ENCODE peak calls at places on chromosomes 13 and 19, in six cellular contexts. D is SK-N-SH, K is A549, C is K562, S is HepG2, X is GM12878. F is an unnamed sample.

GRCh38 chr19:40512110-40512472 is 45.3 kb downstream of the SPTBN4 start:
- DNase-seq in D (no peak), K (no peak), C (no peak), S (no peak), X (no peak), F (no peak)

GRCh38 chr13:22196777-22197176 is 525.9 kb downstream of the FGF9 start:
- DNase-seq in D (no peak), K (no peak), C (no peak), S (no peak), X (no peak), F (no peak)

GRCh38 chr19:4390017-4390861 is 10.1 kb downstream of the SH3GL1 start:
- DNase-seq in D (no peak), K (no peak), C (no peak), S (no peak), X (no peak), F (peak)

GRCh38 chr13:48151766-48152165 is 56.9 kb upstream of the MED4 start:
- DNase-seq in D (no peak), K (no peak), C (no peak), S (no peak), X (no peak), F (no peak)

GRCh38 chr19:575527-576506 is 3.4 kb downstream of the BSG start:
- DNase-seq in D (peak), K (no peak), C (peak), S (no peak), X (no peak), F (peak)

GRCh38 chr13:88544836-88545235 is 873.7 kb downstream of the SLITRK5 start:
- DNase-seq in D (no peak), K (no peak), C (no peak), S (no peak), X (no peak), F (no peak)

GRCh38 chr19:4414144-4414799 is 11.8 kb downstream of the CHAF1A start:
- DNase-seq in D (no peak), K (no peak), C (no peak), S (no peak), X (no peak), F (peak)

GRCh38 chr19:46390866-46391265 is 22.5 kb downstream of the CCDC8 start:
- DNase-seq in D (no peak), K (no peak), C (no peak), S (no peak), X (no peak), F (no peak)

GRCh38 chr19:49713236-49713845 is 22.4 kb downstream of the CPT1C start:
- DNase-seq in D (no peak), K (no peak), C (no peak), S (no peak), X (no peak), F (no peak)

GRCh38 chr19:5988520-5989387 is 10.8 kb upstream of the RANBP3 start:
- DNase-seq in D (no peak), K (no peak), C (no peak), S (no peak), X (no peak), F (peak)

GRCh38 chr13:65505941-65506340 is 1724.2 kb downstream of the PCDH9 start:
- DNase-seq in D (no peak), K (no peak), C (no peak), S (no peak), X (no peak), F (no peak)

GRCh38 chr13:113151745-113152707 is 6.4 kb upstream of the PROZ start:
- DNase-seq in D (no peak), K (no peak), C (no peak), S (no peak), X (no peak), F (peak)

GRCh38 chr13:49488563-49488962 is 7.2 kb upstream of the PHF11 start:
- DNase-seq in D (no peak), K (no peak), C (no peak), S (no peak), X (no peak), F (peak)

GRCh38 chr19:583968-584239 is 5.8 kb upstream of the HCN2 start:
- DNase-seq in D (no peak), K (no peak), C (no peak), S (no peak), X (no peak), F (no peak)

GRCh38 chr13:72590091-72590490 is 137.3 kb downstream of the MZT1 start:
- DNase-seq in D (no peak), K (no peak), C (no peak), S (no peak), X (no peak), F (no peak)

GRCh38 chr19:46863818-46864629 is 3.2 kb downstream of the ARHGAP35 start:
- DNase-seq in D (peak), K (no peak), C (peak), S (peak), X (no peak), F (peak)

GRCh38 chr19:788821-789472 is 8.3 kb upstream of the PTBP1 start:
- DNase-seq in D (peak), K (no peak), C (peak), S (peak), X (no peak), F (no peak)

GRCh38 chr19:38667552-38668205 is 20.2 kb downstream of the ACTN4 start:
- DNase-seq in D (no peak), K (no peak), C (no peak), S (no peak), X (no peak), F (peak)

GRCh38 chr19:23093832-23094231 is 23.0 kb upstream of the ZNF730 start:
- DNase-seq in D (no peak), K (no peak), C (no peak), S (no peak), X (no peak), F (no peak)

GRCh38 chr19:934865-935422 is 9.1 kb downstream of the ARID3A start:
- DNase-seq in D (peak), K (no peak), C (no peak), S (peak), X (no peak), F (peak)

GRCh38 chr19:55640043-55640576 is 692 bp upstream of the ZNF580 start:
- DNase-seq in D (peak), K (no peak), C (peak), S (no peak), X (no peak), F (peak)

GRCh38 chr19:41352609-41353465 is 885 bp downstream of the TGFB1 start:
- DNase-seq in D (peak), K (peak), C (peak), S (peak), X (no peak), F (peak)

GRCh38 chr19:55554749-55555152 is 9.4 kb upstream of the SBK3 start:
- DNase-seq in D (no peak), K (no peak), C (no peak), S (peak), X (no peak), F (no peak)

GRCh38 chr13:36918246-36919060 is 1.6 kb downstream of the SMAD9 start:
- DNase-seq in D (peak), K (no peak), C (no peak), S (no peak), X (no peak), F (peak)

GRCh38 chr13:94329754-94330551 is 149.5 kb downstream of the DCT start:
- DNase-seq in D (no peak), K (peak), C (no peak), S (peak), X (no peak), F (peak)

GRCh38 chr19:45766919-45767346 is 2.1 kb downstream of the SIX5 start:
- DNase-seq in D (no peak), K (no peak), C (no peak), S (no peak), X (no peak), F (peak)

GRCh38 chr19:2327773-2328400 is 499 bp downstream of the LSM7 start:
- DNase-seq in D (peak), K (no peak), C (no peak), S (peak), X (peak), F (peak)
- TF ChIP-seq SMC3 in D (no peak), K (no peak), C (no peak), S (no peak), X (no peak), F (no peak)

GRCh38 chr19:12034196-12034595 is 1.3 kb downstream of the ZNF433 start:
- DNase-seq in D (no peak), K (no peak), C (no peak), S (no peak), X (no peak), F (no peak)

GRCh38 chr19:12034610-12035009 is 869 bp downstream of the ZNF433 start:
- DNase-seq in D (peak), K (no peak), C (no peak), S (no peak), X (no peak), F (no peak)

GRCh38 chr19:12035220-12036172 is at the start of gene ZNF433:
- DNase-seq in D (peak), K (no peak), C (peak), S (peak), X (no peak), F (peak)
- TF ChIP-seq SMC3 in D (no peak), K (no peak), C (no peak), S (no peak), X (no peak), F (no peak)

GRCh38 chr13:78674638-78675037 is 15.7 kb upstream of the OBI1 start:
- DNase-seq in D (no peak), K (no peak), C (no peak), S (no peak), X (no peak), F (no peak)

GRCh38 chr13:78679329-78679728 is 20.4 kb upstream of the OBI1 start:
- DNase-seq in D (no peak), K (no peak), C (no peak), S (no peak), X (no peak), F (no peak)

GRCh38 chr13:78675112-78675511 is 16.2 kb upstream of the OBI1 start:
- DNase-seq in D (no peak), K (no peak), C (no peak), S (no peak), X (no peak), F (no peak)

GRCh38 chr13:78680064-78680463 is 21.1 kb upstream of the OBI1 start:
- DNase-seq in D (no peak), K (no peak), C (no peak), S (no peak), X (no peak), F (no peak)

DNA sequence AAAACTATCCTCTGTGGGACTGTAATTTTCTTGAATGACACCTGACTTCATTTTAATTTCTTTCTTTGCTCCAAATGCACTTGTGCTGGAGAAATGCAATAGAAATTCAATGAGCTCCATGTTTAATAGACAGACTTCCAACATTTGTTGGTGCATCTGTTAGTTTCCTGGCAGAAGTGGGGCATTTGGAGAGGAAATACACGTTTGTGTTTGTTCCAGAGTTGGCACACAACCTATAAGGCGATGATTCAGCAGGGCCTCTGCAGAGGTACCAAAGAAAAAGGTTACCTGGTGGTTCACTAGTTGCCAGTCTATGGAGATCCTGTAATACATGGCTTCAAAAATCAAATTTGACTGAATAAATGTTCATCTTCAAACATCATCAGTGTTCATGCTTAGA is 21.7 kb upstream of the OBI1 start:
- DNase-seq in D (no peak), K (no peak), C (no peak), S (no peak), X (no peak), F (no peak)
- TF ChIP-seq SMC3 in D (no peak), K (no peak), C (no peak), S (no peak), X (no peak), F (no peak)

GRCh38 chr19:8262431-8262830 is 45.7 kb downstream of the CD320 start:
- DNase-seq in D (no peak), K (no peak), C (no peak), S (no peak), X (no peak), F (no peak)
- TF ChIP-seq SMC3 in D (no peak), K (no peak), C (no peak), S (no peak), X (no peak), F (no peak)

F was measured in IMR-90.